ENCODE peak calls at places on chromosomes 13 and 19, in six cellular contexts. C is RWPE1, R is IMR-90, W is lower leg skin, F is ovary, X is nephron progenitor cell. A is an unnamed sample.

GRCh38 chr13:89695343-89696257 is 1651.9 kb upstream of the MIR17HG start:
- DNase-seq in C (peak; percentile 17), R (peak; percentile 8), W (no peak), F (no peak), X (peak; percentile 68), A (no peak)

GRCh38 chr13:75745387-75745786 is 109.3 kb downstream of the LMO7 start:
- DNase-seq in C (no peak), R (no peak), W (no peak), F (no peak), X (no peak), A (no peak)

GRCh38 chr13:24495151-24495729 is 17.3 kb downstream of the PARP4 start:
- DNase-seq in C (no peak), R (no peak), W (no peak), F (no peak), X (no peak), A (no peak)

GRCh38 chr13:37340911-37341670 is 235.6 kb upstream of the CSNK1A1L start:
- DNase-seq in C (no peak), R (no peak), W (no peak), F (no peak), X (peak; percentile 6), A (no peak)

GRCh38 chr13:57633141-57633949 is 1.8 kb downstream of the PCDH17 start:
- DNase-seq in C (no peak), R (no peak), W (peak; percentile 87), F (peak; percentile 22), X (peak; percentile 68), A (peak; percentile 36)

GRCh38 chr19:38210458-38210987 is 13.5 kb downstream of the DPF1 start:
- DNase-seq in C (no peak), R (peak; percentile 28), W (no peak), F (peak; percentile 80), X (peak; percentile 88), A (no peak)

GRCh38 chr19:38003427-38004099 is 96.6 kb downstream of the SIPA1L3 start:
- DNase-seq in C (peak; percentile 54), R (peak; percentile 92), W (peak; percentile 93), F (peak; percentile 61), X (peak; percentile 40), A (no peak)

GRCh38 chr19:8392017-8392591 is 1.9 kb downstream of the RAB11B start:
- DNase-seq in C (no peak), R (no peak), W (no peak), F (no peak), X (no peak), A (no peak)

GRCh38 chr19:32387701-32388392 is 17.7 kb upstream of the DPY19L3 start:
- DNase-seq in C (no peak), R (peak; percentile 62), W (no peak), F (no peak), X (no peak), A (no peak)

GRCh38 chr13:69857188-69857821 is 250.3 kb upstream of the ATXN8OS start:
- DNase-seq in C (peak; percentile 18), R (peak; percentile 1), W (no peak), F (no peak), X (peak; percentile 12), A (no peak)

GRCh38 chr19:49570997-49571676 is 9.2 kb downstream of the NOSIP start:
- DNase-seq in C (no peak), R (no peak), W (no peak), F (no peak), X (no peak), A (no peak)

GRCh38 chr19:1113278-1113985 is 9.6 kb downstream of the GPX4 start:
- DNase-seq in C (peak; percentile 61), R (peak; percentile 94), W (peak; percentile 99), F (peak; percentile 98), X (peak; percentile 99), A (peak; percentile 91)

GRCh38 chr19:35178701-35179100 is 24.2 kb downstream of the FXYD5 start:
- DNase-seq in C (no peak), R (no peak), W (no peak), F (no peak), X (no peak), A (no peak)

GRCh38 chr19:30802424-30803013 is 430.3 kb downstream of the ZNF536 start:
- DNase-seq in C (no peak), R (no peak), W (no peak), F (no peak), X (no peak), A (no peak)

GRCh38 chr13:111485491-111486250 is 165.2 kb downstream of the TEX29 start:
- DNase-seq in C (no peak), R (no peak), W (peak; percentile 81), F (no peak), X (no peak), A (no peak)

GRCh38 chr19:48596679-48597465 is 9.7 kb upstream of the SPACA4 start:
- DNase-seq in C (no peak), R (no peak), W (no peak), F (no peak), X (no peak), A (no peak)

GRCh38 chr19:38049105-38049649 is 142.2 kb downstream of the SIPA1L3 start:
- DNase-seq in C (no peak), R (no peak), W (no peak), F (no peak), X (no peak), A (no peak)

GRCh38 chr19:9906475-9907087 is 29.7 kb downstream of the OLFM2 start:
- DNase-seq in C (no peak), R (no peak), W (no peak), F (no peak), X (no peak), A (no peak)

GRCh38 chr13:109616021-109616420 is 170.4 kb downstream of the IRS2 start:
- DNase-seq in C (no peak), R (no peak), W (no peak), F (no peak), X (no peak), A (no peak)

GRCh38 chr13:75566658-75567057 is 17.1 kb downstream of the UCHL3 start:
- DNase-seq in C (no peak), R (peak; percentile 71), W (no peak), F (no peak), X (no peak), A (no peak)

GRCh38 chr19:51565583-51565982 is 5.5 kb upstream of the ZNF175 start:
- DNase-seq in C (no peak), R (no peak), W (no peak), F (no peak), X (no peak), A (no peak)

GRCh38 chr13:39415403-39415802 is 187.6 kb downstream of the LHFPL6 start:
- DNase-seq in C (peak; percentile 6), R (peak; percentile 43), W (no peak), F (peak; percentile 57), X (no peak), A (no peak)

DNA sequence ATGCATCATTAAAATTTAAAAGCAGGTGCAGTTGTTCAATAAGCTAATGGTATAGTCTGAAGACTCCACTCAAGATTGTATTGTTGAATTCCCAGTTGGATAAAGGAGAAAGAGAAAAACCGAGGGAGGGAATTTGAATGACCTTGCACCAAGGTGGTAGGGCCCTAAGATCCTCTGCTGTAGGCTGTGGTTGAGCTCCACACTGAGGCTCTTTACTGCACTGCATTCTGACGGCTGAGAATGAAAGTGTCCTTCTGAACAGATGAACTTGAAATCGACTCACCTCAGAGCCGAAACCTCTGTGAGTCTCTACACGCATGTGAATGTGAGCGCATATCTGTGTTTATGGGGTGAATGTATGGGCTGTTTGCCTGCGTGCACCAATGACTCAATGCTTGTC is 388.9 kb upstream of the DACH1 start:
- DNase-seq in C (peak; percentile 26), R (no peak), W (no peak), F (no peak), X (peak; percentile 31), A (no peak)
- TF ChIP-seq CTCF in C (peak; percentile 56), R (no peak), W (no peak), F (no peak), X (peak; percentile 57), A (no peak)

GRCh38 chr19:33769208-33769607 is 27.5 kb upstream of the KCTD15 start:
- DNase-seq in C (no peak), R (no peak), W (no peak), F (no peak), X (no peak), A (no peak)

GRCh38 chr19:33771308-33772101 is 25.2 kb upstream of the KCTD15 start:
- DNase-seq in C (peak; percentile 69), R (peak; percentile 41), W (peak; percentile 94), F (peak; percentile 79), X (peak; percentile 91), A (peak; percentile 56)

GRCh38 chr19:33766623-33767022 is 30.0 kb upstream of the KCTD15 start:
- DNase-seq in C (no peak), R (no peak), W (no peak), F (no peak), X (no peak), A (no peak)

GRCh38 chr19:33770107-33770506 is 26.6 kb upstream of the KCTD15 start:
- DNase-seq in C (no peak), R (no peak), W (no peak), F (no peak), X (no peak), A (no peak)

GRCh38 chr19:33767898-33768413 is 28.7 kb upstream of the KCTD15 start:
- DNase-seq in C (no peak), R (peak; percentile 32), W (no peak), F (no peak), X (peak; percentile 98), A (no peak)
- TF ChIP-seq CTCF in C (no peak), R (peak; percentile 26), W (no peak), F (no peak), X (peak; percentile 56), A (no peak)

GRCh38 chr19:21851596-21852345 is 15.8 kb upstream of the ZNF43 start:
- DNase-seq in C (peak; percentile 94), R (peak; percentile 94), W (peak; percentile 99), F (peak; percentile 94), X (peak; percentile 86), A (peak; percentile 87)
- TF ChIP-seq CTCF in C (no peak), R (no peak), W (no peak), F (no peak), X (no peak), A (no peak)

DNA sequence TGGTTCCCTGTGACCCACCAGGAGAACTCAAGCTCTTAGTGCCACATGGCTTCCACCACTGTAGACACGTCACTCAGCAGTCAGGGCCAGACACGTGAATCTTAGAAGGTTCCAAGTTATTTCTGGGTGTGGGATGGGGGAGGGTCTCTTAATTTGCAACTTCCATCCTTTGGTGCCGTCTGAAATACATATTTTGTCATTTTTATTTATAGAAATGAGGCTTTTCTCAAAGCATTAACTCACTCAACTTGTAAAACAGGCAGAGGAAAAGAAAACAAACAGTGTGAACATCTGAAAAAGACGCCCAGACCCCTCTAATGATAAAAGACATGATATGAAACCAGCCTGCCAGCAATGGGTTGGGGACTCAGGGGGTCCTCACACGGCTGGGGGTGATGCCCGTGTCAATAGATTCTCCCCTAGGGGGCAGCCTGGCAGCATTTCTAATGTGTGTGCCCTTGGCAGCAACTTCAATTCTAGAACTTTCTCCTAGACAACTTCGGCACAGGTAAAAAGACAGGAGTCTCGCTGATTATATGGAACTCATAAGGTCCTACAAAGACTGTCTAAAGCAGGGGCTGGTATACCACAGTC is 15.4 kb downstream of the PIP5K1C start:
- DNase-seq in C (no peak), R (no peak), W (no peak), F (no peak), X (no peak), A (no peak)
- TF ChIP-seq CTCF in C (no peak), R (no peak), W (no peak), F (no peak), X (no peak), A (no peak)